ENCODE peak calls at places on chromosomes 7 and 10, in seven cellular contexts. One of them, this sample, is unnamed.

GRCh38 chr7:48337012-48337621 is 165.9 kb downstream of the ABCA13 start:
- DNase-seq in AG09319: no peak
- DNase-seq in IMR-90: peak; percentile 8
- DNase-seq in activated CD8-positive, alpha-beta T cell treated with anti-CD3 and anti-CD28 coated beads for 36 hours: no peak
- DNase-seq in transverse colon: no peak
- DNase-seq in WERI-Rb-1: peak; percentile 39
- DNase-seq in left ventricle myocardium inferior: no peak
- DNase-seq in this sample: peak; percentile 47

GRCh38 chr7:105849122-105849855 is 27.1 kb downstream of the ATXN7L1 start:
- DNase-seq in transverse colon: no peak
- DNase-seq in WERI-Rb-1: no peak
- DNase-seq in activated CD8-positive, alpha-beta T cell treated with anti-CD3 and anti-CD28 coated beads for 36 hours: peak; percentile 91
- DNase-seq in left ventricle myocardium inferior: no peak
- DNase-seq in AG09319: no peak
- DNase-seq in IMR-90: no peak
- DNase-seq in this sample: no peak

GRCh38 chr7:3243680-3244079 is 57.4 kb upstream of the SDK1 start:
- DNase-seq in IMR-90: no peak
- DNase-seq in left ventricle myocardium inferior: no peak
- DNase-seq in AG09319: no peak
- DNase-seq in WERI-Rb-1: peak; percentile 78
- DNase-seq in activated CD8-positive, alpha-beta T cell treated with anti-CD3 and anti-CD28 coated beads for 36 hours: no peak
- DNase-seq in transverse colon: no peak
- DNase-seq in this sample: peak; percentile 27

GRCh38 chr7:16817536-16817935 is 12.7 kb upstream of the AGR2 start:
- DNase-seq in left ventricle myocardium inferior: no peak
- DNase-seq in IMR-90: peak; percentile 74
- DNase-seq in WERI-Rb-1: no peak
- DNase-seq in AG09319: no peak
- DNase-seq in activated CD8-positive, alpha-beta T cell treated with anti-CD3 and anti-CD28 coated beads for 36 hours: no peak
- DNase-seq in transverse colon: no peak
- DNase-seq in this sample: peak; percentile 41

GRCh38 chr7:100080895-100081534 is 508 bp downstream of the ZNF3 start:
- DNase-seq in WERI-Rb-1: peak; percentile 32
- DNase-seq in AG09319: no peak
- DNase-seq in IMR-90: peak; percentile 56
- DNase-seq in left ventricle myocardium inferior: no peak
- DNase-seq in activated CD8-positive, alpha-beta T cell treated with anti-CD3 and anti-CD28 coated beads for 36 hours: peak; percentile 22
- DNase-seq in transverse colon: no peak
- DNase-seq in this sample: no peak

GRCh38 chr10:114905450-114905849 is 32.5 kb upstream of the TRUB1 start:
- DNase-seq in WERI-Rb-1: peak; percentile 71
- DNase-seq in IMR-90: peak; percentile 16
- DNase-seq in left ventricle myocardium inferior: no peak
- DNase-seq in activated CD8-positive, alpha-beta T cell treated with anti-CD3 and anti-CD28 coated beads for 36 hours: no peak
- DNase-seq in AG09319: no peak
- DNase-seq in transverse colon: no peak
- DNase-seq in this sample: peak; percentile 52

GRCh38 chr7:150502519-150502918 is 12.2 kb upstream of the GIMAP7 start:
- DNase-seq in activated CD8-positive, alpha-beta T cell treated with anti-CD3 and anti-CD28 coated beads for 36 hours: peak; percentile 70
- DNase-seq in IMR-90: no peak
- DNase-seq in left ventricle myocardium inferior: no peak
- DNase-seq in AG09319: no peak
- DNase-seq in transverse colon: no peak
- DNase-seq in WERI-Rb-1: no peak
- DNase-seq in this sample: no peak

GRCh38 chr10:22185586-22185985 is 32.2 kb downstream of the EBLN1 start:
- DNase-seq in AG09319: no peak
- DNase-seq in left ventricle myocardium inferior: no peak
- DNase-seq in activated CD8-positive, alpha-beta T cell treated with anti-CD3 and anti-CD28 coated beads for 36 hours: no peak
- DNase-seq in IMR-90: no peak
- DNase-seq in WERI-Rb-1: no peak
- DNase-seq in transverse colon: no peak
- DNase-seq in this sample: no peak

DNA sequence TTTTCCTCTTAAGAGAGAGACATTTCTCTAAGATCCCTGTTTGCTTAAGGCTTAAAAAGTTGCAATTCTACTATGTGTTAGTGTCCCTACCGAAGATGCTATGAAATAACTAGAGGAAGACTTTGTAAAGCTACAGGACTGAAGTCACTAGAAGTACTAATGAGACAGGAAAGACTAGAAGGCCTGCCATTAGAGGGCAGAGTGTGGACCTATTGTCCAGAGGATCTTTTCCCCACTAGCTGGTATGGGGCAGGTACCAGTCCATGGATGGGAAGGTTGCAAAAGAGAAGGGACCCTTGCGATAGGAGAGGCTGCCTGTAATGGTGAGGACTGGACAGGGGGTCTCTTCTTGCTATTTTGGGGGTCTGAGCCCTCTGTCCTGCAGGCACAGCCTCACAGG is 178.1 kb downstream of the TMEM178B start:
- DNase-seq in activated CD8-positive, alpha-beta T cell treated with anti-CD3 and anti-CD28 coated beads for 36 hours: no peak
- DNase-seq in transverse colon: no peak
- DNase-seq in AG09319: no peak
- DNase-seq in WERI-Rb-1: no peak
- DNase-seq in left ventricle myocardium inferior: no peak
- DNase-seq in IMR-90: no peak
- DNase-seq in this sample: no peak
- TF ChIP-seq CTCF in activated CD8-positive, alpha-beta T cell treated with anti-CD3 and anti-CD28 coated beads for 36 hours: no peak
- TF ChIP-seq CTCF in transverse colon: no peak
- TF ChIP-seq CTCF in AG09319: no peak
- TF ChIP-seq CTCF in WERI-Rb-1: peak; percentile 22
- TF ChIP-seq CTCF in left ventricle myocardium inferior: peak; percentile 39
- TF ChIP-seq CTCF in IMR-90: no peak
- TF ChIP-seq CTCF in this sample: no peak

DNA sequence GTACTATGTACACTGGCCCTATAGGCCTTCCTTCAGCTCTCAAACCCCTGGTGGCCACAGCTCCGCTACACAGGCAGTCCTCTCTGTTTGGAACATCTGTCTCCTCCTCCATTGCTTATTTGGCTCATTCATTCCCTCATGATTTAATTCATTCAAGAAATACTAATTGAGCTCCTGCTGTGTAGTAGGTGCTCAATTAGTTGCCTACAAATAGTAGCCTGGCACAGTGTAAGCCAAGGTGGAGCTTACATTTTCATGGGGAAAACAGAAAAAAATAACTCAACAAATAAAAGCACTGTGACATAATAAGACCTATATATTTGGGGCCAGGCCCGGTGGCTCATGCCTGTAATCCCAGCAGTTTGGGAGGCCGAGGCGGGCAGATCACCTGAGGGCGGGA is 3.4 kb upstream of the FIS1 start:
- DNase-seq in left ventricle myocardium inferior: no peak
- DNase-seq in activated CD8-positive, alpha-beta T cell treated with anti-CD3 and anti-CD28 coated beads for 36 hours: no peak
- DNase-seq in transverse colon: no peak
- DNase-seq in WERI-Rb-1: no peak
- DNase-seq in AG09319: no peak
- DNase-seq in IMR-90: no peak
- DNase-seq in this sample: no peak
- TF ChIP-seq CTCF in left ventricle myocardium inferior: no peak
- TF ChIP-seq CTCF in activated CD8-positive, alpha-beta T cell treated with anti-CD3 and anti-CD28 coated beads for 36 hours: no peak
- TF ChIP-seq CTCF in transverse colon: no peak
- TF ChIP-seq CTCF in WERI-Rb-1: no peak
- TF ChIP-seq CTCF in AG09319: no peak
- TF ChIP-seq CTCF in IMR-90: no peak
- TF ChIP-seq CTCF in this sample: no peak

GRCh38 chr7:21251166-21251806 is 176.6 kb upstream of the SP4 start:
- DNase-seq in WERI-Rb-1: no peak
- DNase-seq in IMR-90: no peak
- DNase-seq in left ventricle myocardium inferior: no peak
- DNase-seq in activated CD8-positive, alpha-beta T cell treated with anti-CD3 and anti-CD28 coated beads for 36 hours: no peak
- DNase-seq in transverse colon: peak; percentile 25
- DNase-seq in AG09319: no peak
- DNase-seq in this sample: no peak

GRCh38 chr7:21256310-21256877 is 171.5 kb upstream of the SP4 start:
- DNase-seq in IMR-90: peak; percentile 38
- DNase-seq in AG09319: no peak
- DNase-seq in WERI-Rb-1: no peak
- DNase-seq in transverse colon: no peak
- DNase-seq in left ventricle myocardium inferior: no peak
- DNase-seq in activated CD8-positive, alpha-beta T cell treated with anti-CD3 and anti-CD28 coated beads for 36 hours: peak; percentile 56
- DNase-seq in this sample: peak; percentile 61

GRCh38 chr7:21253740-21254687 is 173.9 kb upstream of the SP4 start:
- DNase-seq in AG09319: no peak
- DNase-seq in transverse colon: peak; percentile 57
- DNase-seq in WERI-Rb-1: peak; percentile 77
- DNase-seq in left ventricle myocardium inferior: no peak
- DNase-seq in IMR-90: peak; percentile 26
- DNase-seq in activated CD8-positive, alpha-beta T cell treated with anti-CD3 and anti-CD28 coated beads for 36 hours: peak; percentile 69
- DNase-seq in this sample: peak; percentile 69
- TF ChIP-seq CTCF in AG09319: peak; percentile 41
- TF ChIP-seq CTCF in transverse colon: no peak
- TF ChIP-seq CTCF in WERI-Rb-1: peak; percentile 71
- TF ChIP-seq CTCF in left ventricle myocardium inferior: peak; percentile 61
- TF ChIP-seq CTCF in IMR-90: peak; percentile 51
- TF ChIP-seq CTCF in activated CD8-positive, alpha-beta T cell treated with anti-CD3 and anti-CD28 coated beads for 36 hours: peak; percentile 51
- TF ChIP-seq CTCF in this sample: peak; percentile 58

GRCh38 chr10:19819419-19820033 is 3.3 kb downstream of the PLXDC2 start:
- DNase-seq in WERI-Rb-1: no peak
- DNase-seq in left ventricle myocardium inferior: no peak
- DNase-seq in IMR-90: peak; percentile 43
- DNase-seq in AG09319: no peak
- DNase-seq in activated CD8-positive, alpha-beta T cell treated with anti-CD3 and anti-CD28 coated beads for 36 hours: peak; percentile 14
- DNase-seq in transverse colon: peak; percentile 32
- DNase-seq in this sample: peak; percentile 89

GRCh38 chr10:19815478-19816419 is 483 bp upstream of the PLXDC2 start:
- DNase-seq in activated CD8-positive, alpha-beta T cell treated with anti-CD3 and anti-CD28 coated beads for 36 hours: peak; percentile 4
- DNase-seq in left ventricle myocardium inferior: peak; percentile 79
- DNase-seq in AG09319: no peak
- DNase-seq in IMR-90: peak; percentile 56
- DNase-seq in transverse colon: peak; percentile 78
- DNase-seq in WERI-Rb-1: peak; percentile 58
- DNase-seq in this sample: peak; percentile 81

GRCh38 chr10:19815036-19815435 is 1.2 kb upstream of the PLXDC2 start:
- DNase-seq in AG09319: no peak
- DNase-seq in left ventricle myocardium inferior: no peak
- DNase-seq in activated CD8-positive, alpha-beta T cell treated with anti-CD3 and anti-CD28 coated beads for 36 hours: no peak
- DNase-seq in IMR-90: no peak
- DNase-seq in transverse colon: no peak
- DNase-seq in WERI-Rb-1: no peak
- DNase-seq in this sample: peak; percentile 4

GRCh38 chr10:19816420-19817250 is at the start of gene PLXDC2:
- DNase-seq in activated CD8-positive, alpha-beta T cell treated with anti-CD3 and anti-CD28 coated beads for 36 hours: peak; percentile 2
- DNase-seq in WERI-Rb-1: peak; percentile 16
- DNase-seq in transverse colon: peak; percentile 50
- DNase-seq in AG09319: no peak
- DNase-seq in IMR-90: peak; percentile 36
- DNase-seq in left ventricle myocardium inferior: peak; percentile 43
- DNase-seq in this sample: peak; percentile 69

DNA sequence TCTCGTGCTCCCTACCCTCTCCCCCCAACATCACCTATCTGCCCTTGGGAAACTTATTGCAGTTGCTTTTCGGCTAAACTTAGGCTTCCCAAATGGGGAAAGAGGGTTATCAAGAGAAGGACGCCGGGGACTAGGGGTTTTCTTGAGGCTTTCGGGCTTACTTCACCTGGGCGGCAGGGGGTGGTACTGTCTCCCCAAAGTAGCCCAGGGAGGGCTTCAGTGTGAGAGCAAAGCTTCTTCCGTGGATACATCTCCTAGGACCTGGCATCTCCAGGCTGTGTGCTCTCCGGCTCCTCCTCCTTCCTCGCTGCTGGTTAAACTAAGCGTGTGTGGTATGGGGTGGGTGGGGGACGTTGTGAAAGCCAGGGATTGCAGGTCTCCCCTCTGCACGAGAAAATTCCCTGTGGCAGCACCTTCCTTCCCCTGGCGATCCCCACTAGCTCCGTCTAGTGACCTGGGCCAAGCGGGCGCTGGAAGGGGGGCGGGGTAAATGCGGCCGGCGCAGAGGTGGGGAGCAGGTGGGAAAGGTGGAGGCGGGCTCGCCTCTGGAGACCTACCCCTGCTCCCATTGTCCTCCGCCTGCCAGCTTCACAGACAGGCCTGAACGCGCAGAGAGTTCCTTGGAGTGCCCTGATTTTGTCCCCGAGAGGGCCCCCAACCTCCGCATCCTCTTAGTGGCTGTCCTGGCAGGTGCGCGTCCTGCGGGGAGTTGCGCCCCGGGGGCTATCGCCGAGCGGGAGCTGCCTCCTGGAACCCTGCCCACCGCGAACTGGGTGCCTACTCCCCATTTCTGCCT is 1.2 kb downstream of the PLXDC2 start:
- DNase-seq in left ventricle myocardium inferior: no peak
- DNase-seq in activated CD8-positive, alpha-beta T cell treated with anti-CD3 and anti-CD28 coated beads for 36 hours: peak; percentile 2
- DNase-seq in WERI-Rb-1: peak; percentile 11
- DNase-seq in transverse colon: peak; percentile 43
- DNase-seq in IMR-90: no peak
- DNase-seq in AG09319: no peak
- DNase-seq in this sample: peak; percentile 61
- TF ChIP-seq CTCF in left ventricle myocardium inferior: no peak
- TF ChIP-seq CTCF in activated CD8-positive, alpha-beta T cell treated with anti-CD3 and anti-CD28 coated beads for 36 hours: no peak
- TF ChIP-seq CTCF in WERI-Rb-1: no peak
- TF ChIP-seq CTCF in transverse colon: no peak
- TF ChIP-seq CTCF in IMR-90: no peak
- TF ChIP-seq CTCF in AG09319: no peak
- TF ChIP-seq CTCF in this sample: peak; percentile 22

GRCh38 chr7:50112250-50112649 is 19.2 kb upstream of the ZPBP start:
- DNase-seq in WERI-Rb-1: no peak
- DNase-seq in left ventricle myocardium inferior: no peak
- DNase-seq in AG09319: no peak
- DNase-seq in activated CD8-positive, alpha-beta T cell treated with anti-CD3 and anti-CD28 coated beads for 36 hours: no peak
- DNase-seq in IMR-90: no peak
- DNase-seq in transverse colon: no peak
- DNase-seq in this sample: no peak
- TF ChIP-seq CTCF in WERI-Rb-1: no peak
- TF ChIP-seq CTCF in left ventricle myocardium inferior: no peak
- TF ChIP-seq CTCF in AG09319: no peak
- TF ChIP-seq CTCF in activated CD8-positive, alpha-beta T cell treated with anti-CD3 and anti-CD28 coated beads for 36 hours: no peak
- TF ChIP-seq CTCF in IMR-90: no peak
- TF ChIP-seq CTCF in transverse colon: no peak
- TF ChIP-seq CTCF in this sample: no peak

DNA sequence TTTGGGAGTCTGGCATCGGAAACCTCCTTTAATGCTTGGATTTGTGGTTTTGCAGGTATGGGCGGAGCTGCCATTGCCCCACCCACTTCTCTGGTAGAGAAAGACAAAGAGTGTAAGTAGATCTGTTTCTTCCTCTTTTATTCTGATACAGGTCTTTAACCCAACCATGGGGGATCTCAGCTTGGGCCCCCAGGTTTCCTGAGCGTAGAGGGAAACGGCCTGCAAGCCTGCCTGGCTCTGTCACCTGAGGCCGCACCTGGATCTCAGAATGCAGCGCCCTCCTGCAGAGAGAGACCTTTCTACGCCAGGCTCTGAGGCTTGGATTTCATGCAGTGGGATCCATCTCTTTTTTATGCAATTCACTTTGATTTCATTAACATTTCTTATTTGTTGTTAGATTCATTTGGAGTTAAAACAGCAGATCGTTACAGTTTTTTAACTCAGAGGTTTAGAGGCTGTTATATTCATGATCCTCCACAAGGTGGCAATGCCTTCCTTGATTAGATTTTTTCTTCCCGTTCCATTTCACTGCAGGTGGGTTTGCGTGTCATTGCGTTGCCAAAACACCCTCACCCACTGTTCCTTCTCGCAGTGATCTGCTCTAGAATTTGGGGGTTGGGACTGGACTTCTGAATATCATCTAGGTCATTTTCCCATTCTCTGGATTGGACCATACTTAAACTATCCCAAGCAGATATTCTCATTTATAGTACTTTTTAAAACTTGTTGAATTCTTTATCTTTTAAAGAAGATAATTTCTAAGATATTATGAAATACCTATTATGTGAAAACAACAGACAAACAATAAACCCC is 20.0 kb downstream of the RBM17 start:
- DNase-seq in AG09319: no peak
- DNase-seq in IMR-90: peak; percentile 61
- DNase-seq in transverse colon: no peak
- DNase-seq in WERI-Rb-1: no peak
- DNase-seq in left ventricle myocardium inferior: no peak
- DNase-seq in activated CD8-positive, alpha-beta T cell treated with anti-CD3 and anti-CD28 coated beads for 36 hours: peak; percentile 32
- DNase-seq in this sample: peak; percentile 51
- TF ChIP-seq CTCF in AG09319: peak; percentile 56
- TF ChIP-seq CTCF in IMR-90: peak; percentile 79
- TF ChIP-seq CTCF in transverse colon: peak; percentile 80
- TF ChIP-seq CTCF in WERI-Rb-1: no peak
- TF ChIP-seq CTCF in left ventricle myocardium inferior: peak; percentile 79
- TF ChIP-seq CTCF in activated CD8-positive, alpha-beta T cell treated with anti-CD3 and anti-CD28 coated beads for 36 hours: peak; percentile 93
- TF ChIP-seq CTCF in this sample: peak; percentile 76